ENCODE peak calls at places on chromosomes 16 and 17, in nine cellular contexts. M is stomach; R is lung; L is left cardiac atrium; W is activated T-helper 2 cell treated with anti-CD3 and anti-CD28 coated beads, Interferon-gamma antibody, Interleukin-2, Interleukin-4, amounts not matched to agents 10 μg/mL and 5 μg/mL and 100 μg/mL, durations not matched to agents 14 hours and 24 hours and 36 hours; O is kidney glomerular epithelial cell; D is stimulated activated CD4-positive, alpha-beta T cell treated with anti-CD3 and anti-CD28 coated beads, Interleukin-2, amount 100 ng/mL, for 48 hours; C is T1000; N is transverse colon. Q is an unnamed sample.
A peak's percentile ranks its signal among the peaks of the same experiment; 100 is the strongest.

GRCh38 chr16:678209-678857 is 1.9 kb upstream of the STUB1 start:
- DNase-seq in M (no peak), R (no peak), L (no peak), W (no peak), O (no peak), D (no peak), C (no peak), N (no peak), Q (no peak)

GRCh38 chr17:19392303-19392702 is 5.3 kb upstream of the MFAP4 start:
- DNase-seq in M (no peak), R (no peak), L (no peak), W (no peak), O (no peak), D (no peak), C (no peak), N (no peak), Q (peak; percentile 27)

GRCh38 chr17:36845916-36846315 is 91.4 kb upstream of the LHX1 start:
- DNase-seq in M (no peak), R (no peak), L (no peak), W (no peak), O (no peak), D (no peak), C (no peak), N (no peak), Q (no peak)

GRCh38 chr16:84396537-84397008 is 28.2 kb downstream of the ATP2C2 start:
- DNase-seq in M (no peak), R (peak; percentile 83), L (no peak), W (no peak), O (peak; percentile 88), D (no peak), C (no peak), N (no peak), Q (no peak)

GRCh38 chr16:11896776-11897175 is 19.0 kb downstream of the GSPT1 start:
- DNase-seq in M (no peak), R (no peak), L (no peak), W (no peak), O (peak; percentile 68), D (no peak), C (no peak), N (no peak), Q (no peak)

GRCh38 chr16:81910366-81910885 is 100.8 kb downstream of the SDR42E1 start:
- DNase-seq in M (no peak), R (no peak), L (no peak), W (no peak), O (no peak), D (no peak), C (no peak), N (no peak), Q (no peak)

GRCh38 chr16:732332-732731 is 5.4 kb downstream of the HAGHL start:
- DNase-seq in M (no peak), R (no peak), L (no peak), W (no peak), O (no peak), D (no peak), C (no peak), N (no peak), Q (no peak)

GRCh38 chr17:47822785-47823184 is 1.2 kb upstream of the OSBPL7 start:
- DNase-seq in M (no peak), R (no peak), L (no peak), W (no peak), O (no peak), D (no peak), C (no peak), N (no peak), Q (no peak)

GRCh38 chr17:21358682-21359482 is 17.3 kb upstream of the KCNJ12 start:
- DNase-seq in M (peak; percentile 71), R (no peak), L (peak; percentile 74), W (no peak), O (no peak), D (no peak), C (no peak), N (no peak), Q (no peak)

GRCh38 chr16:2082171-2082982 is 34.6 kb downstream of the TSC2 start:
- DNase-seq in M (peak; percentile 90), R (no peak), L (no peak), W (no peak), O (no peak), D (no peak), C (no peak), N (peak; percentile 50), Q (peak; percentile 78)

GRCh38 chr17:72788950-72789585 is 303.4 kb downstream of the SLC39A11 start:
- DNase-seq in M (no peak), R (no peak), L (no peak), W (no peak), O (no peak), D (no peak), C (no peak), N (no peak), Q (no peak)

GRCh38 chr16:80007216-80007615 is 406.7 kb upstream of the MAF start:
- DNase-seq in M (no peak), R (no peak), L (no peak), W (no peak), O (no peak), D (no peak), C (no peak), N (no peak), Q (no peak)

GRCh38 chr17:70687421-70687820 is 518.1 kb downstream of the KCNJ2 start:
- DNase-seq in M (no peak), R (no peak), L (no peak), W (no peak), O (peak; percentile 31), D (no peak), C (no peak), N (no peak), Q (no peak)

GRCh38 chr17:73902416-73903181 is 258.4 kb upstream of the SDK2 start:
- DNase-seq in M (no peak), R (no peak), L (peak; percentile 24), W (no peak), O (no peak), D (no peak), C (no peak), N (no peak), Q (no peak)

GRCh38 chr17:22300177-22300576 is 607.9 kb downstream of the KCNJ18 start:
- DNase-seq in M (no peak), R (no peak), L (no peak), W (no peak), O (no peak), D (no peak), C (no peak), N (no peak), Q (no peak)

GRCh38 chr17:51166198-51166986 is at the start of gene NME2:
- DNase-seq in M (peak; percentile 92), R (peak; percentile 90), L (peak; percentile 93), W (peak; percentile 68), O (peak; percentile 81), D (peak; percentile 69), C (peak; percentile 78), N (peak; percentile 95), Q (peak; percentile 95)

GRCh38 chr16:68265078-68265925 is 976 bp downstream of the SLC7A6 start:
- DNase-seq in M (peak; percentile 70), R (peak; percentile 83), L (peak; percentile 63), W (no peak), O (peak; percentile 67), D (peak; percentile 42), C (peak; percentile 29), N (peak; percentile 76), Q (peak; percentile 77)

GRCh38 chr16:77373726-77374125 is 61.1 kb downstream of the ADAMTS18 start:
- DNase-seq in M (no peak), R (no peak), L (no peak), W (no peak), O (no peak), D (no peak), C (no peak), N (no peak), Q (no peak)

GRCh38 chr16:84175351-84176081 is 11.3 kb downstream of the TAF1C start:
- DNase-seq in M (peak; percentile 55), R (peak; percentile 43), L (peak; percentile 69), W (no peak), O (peak; percentile 3), D (peak; percentile 47), C (no peak), N (peak; percentile 58), Q (peak; percentile 58)

Q was measured in left colon.